ENCODE peak calls at places on chromosomes 5 and 9, in four cellular contexts. L is IMR-90; U is CD8-positive, alpha-beta T cell; V is breast epithelium. W is an unnamed sample. For H3K9me3 and H3K4me1, the result is how much of the 10 kb centered on the place peaks cover.

GRCh38 chr9:83967083-83967482 is 12.9 kb downstream of the HNRNPK start:
- DNase-seq in V (no peak), L (no peak), U (no peak), W (no peak)

GRCh38 chr5:176862330-176862995 is 36.7 kb downstream of the HK3 start:
- DNase-seq in V (peak), L (no peak), U (no peak), W (no peak)

GRCh38 chr5:72849546-72849945 is 33.1 kb downstream of the TNPO1 start:
- DNase-seq in V (no peak), L (no peak), U (no peak), W (no peak)

GRCh38 chr9:125988479-125989050 is 241.4 kb downstream of the PBX3 start:
- DNase-seq in U (no peak), L (no peak), V (peak), W (no peak)

GRCh38 chr9:23824241-23825142 is 1.5 kb downstream of the ELAVL2 start:
- DNase-seq in L (no peak), V (no peak), U (no peak), W (no peak)

GRCh38 chr5:103708601-103709000 is 146.0 kb upstream of the NUDT12 start:
- DNase-seq in V (no peak), L (no peak), U (no peak), W (no peak)

GRCh38 chr9:36398745-36399144 is 1.3 kb downstream of the RNF38 start:
- DNase-seq in L (peak), U (no peak), V (no peak), W (no peak)

GRCh38 chr9:83266618-83267543 is 203.9 kb upstream of the RASEF start:
- DNase-seq in U (no peak), V (no peak), L (no peak), W (no peak)

GRCh38 chr9:16445141-16445920 is 425.1 kb downstream of the BNC2 start:
- DNase-seq in V (no peak), L (peak), U (no peak), W (no peak)

GRCh38 chr9:107190031-107190935 is 92.8 kb upstream of the RAD23B start:
- DNase-seq in U (no peak), L (peak), V (no peak), W (no peak)

GRCh38 chr5:73998496-73998895 is 372.5 kb downstream of the ARHGEF28 start:
- DNase-seq in V (no peak), L (no peak), U (no peak), W (no peak)

GRCh38 chr5:1004598-1005361 is 3.8 kb upstream of the NKD2 start:
- DNase-seq in U (peak), V (peak), L (peak), W (peak)

GRCh38 chr9:116323012-116323411 is 169.4 kb downstream of the PAPPA start:
- DNase-seq in L (peak), U (no peak), V (no peak), W (no peak)

GRCh38 chr9:16157216-16157615 is 604.4 kb downstream of the CCDC171 start:
- DNase-seq in U (no peak), L (no peak), V (no peak), W (no peak)

GRCh38 chr5:174134545-174134944 is 89.0 kb downstream of the NSG2 start:
- DNase-seq in U (no peak), L (no peak), V (no peak), W (no peak)

GRCh38 chr9:107208121-107208520 is 75.0 kb upstream of the RAD23B start:
- DNase-seq in V (no peak), L (peak), U (no peak), W (no peak)

GRCh38 chr9:20566401-20566800 is 55.9 kb downstream of the MLLT3 start:
- DNase-seq in V (no peak), U (no peak), L (no peak), W (no peak)

GRCh38 chr9:130587921-130588320 is 8.5 kb downstream of the FUBP3 start:
- DNase-seq in V (no peak), U (no peak), L (no peak), W (no peak)

GRCh38 chr9:130393681-130394071 is 51.1 kb upstream of the ASS1 start:
- DNase-seq in U (no peak), L (no peak), V (no peak), W (no peak)

GRCh38 chr5:172805018-172805683 is 28.9 kb upstream of the ERGIC1 start:
- DNase-seq in L (no peak), U (no peak), V (no peak), W (no peak)

GRCh38 chr9:97851450-97851883 is 1.6 kb upstream of the FOXE1 start:
- DNase-seq in V (no peak), U (no peak), L (no peak), W (no peak)

GRCh38 chr9:97853056-97853843 is at the start of gene FOXE1:
- DNase-seq in V (no peak), L (no peak), U (peak), W (no peak)

GRCh38 chr9:97852399-97853055 is 499 bp upstream of the FOXE1 start:
- DNase-seq in V (no peak), L (no peak), U (no peak), W (no peak)

GRCh38 chr9:97850746-97851449 is 2.1 kb upstream of the FOXE1 start:
- DNase-seq in L (no peak), U (no peak), V (no peak), W (no peak)

DNA sequence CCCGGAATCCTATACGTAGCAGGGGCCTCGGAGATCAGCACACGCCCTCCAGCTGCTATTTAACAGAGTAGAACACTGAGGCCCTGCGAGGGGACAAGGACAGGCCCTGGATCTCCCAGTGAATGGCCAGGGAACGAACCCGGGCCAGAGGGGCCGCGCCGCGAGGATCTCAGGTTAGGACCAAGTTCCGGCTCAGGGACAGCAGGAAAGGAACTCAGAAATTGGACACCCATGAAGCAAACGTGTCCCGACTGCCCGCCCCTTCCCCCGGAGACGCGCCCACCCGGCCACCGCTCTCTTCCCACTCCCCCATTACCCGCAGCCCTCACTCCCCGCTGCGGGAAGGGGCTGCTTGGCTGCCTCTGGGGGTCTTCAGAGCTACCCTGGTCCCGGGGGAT is 1.0 kb upstream of the FOXE1 start:
- DNase-seq in V (no peak), U (no peak), L (no peak), W (no peak)
- H3K9me3 ChIP-seq in V (under half), U (under half), L (under half), W (under half)

GRCh38 chr5:150618188-150618587 is 22.3 kb upstream of the SYNPO start:
- DNase-seq in U (no peak), V (no peak), L (no peak), W (no peak)

GRCh38 chr5:150615141-150615699 is 25.2 kb upstream of the SYNPO start:
- DNase-seq in U (no peak), L (peak), V (no peak), W (no peak)

GRCh38 chr5:150616024-150616470 is 24.4 kb upstream of the SYNPO start:
- DNase-seq in L (no peak), V (no peak), U (no peak), W (no peak)

GRCh38 chr5:150614651-150615040 is 25.8 kb upstream of the SYNPO start:
- DNase-seq in V (no peak), L (no peak), U (no peak), W (no peak)

GRCh38 chr5:150616506-150616905 is 24.0 kb upstream of the SYNPO start:
- DNase-seq in U (no peak), V (no peak), L (no peak), W (no peak)
- H3K4me1 ChIP-seq in U (under half), V (under half), L (under half), W (under half)

GRCh38 chr9:109097156-109097555 is 22.6 kb downstream of the TMEM245 start:
- DNase-seq in U (no peak), V (no peak), L (no peak), W (no peak)

GRCh38 chr9:109101202-109101595 is 18.5 kb downstream of the TMEM245 start:
- DNase-seq in U (no peak), L (no peak), V (no peak), W (no peak)

GRCh38 chr9:109100543-109101201 is 19.1 kb downstream of the TMEM245 start:
- DNase-seq in U (no peak), L (no peak), V (no peak), W (no peak)

GRCh38 chr9:109098221-109098959 is 21.4 kb downstream of the TMEM245 start:
- DNase-seq in U (no peak), V (no peak), L (peak), W (no peak)

DNA sequence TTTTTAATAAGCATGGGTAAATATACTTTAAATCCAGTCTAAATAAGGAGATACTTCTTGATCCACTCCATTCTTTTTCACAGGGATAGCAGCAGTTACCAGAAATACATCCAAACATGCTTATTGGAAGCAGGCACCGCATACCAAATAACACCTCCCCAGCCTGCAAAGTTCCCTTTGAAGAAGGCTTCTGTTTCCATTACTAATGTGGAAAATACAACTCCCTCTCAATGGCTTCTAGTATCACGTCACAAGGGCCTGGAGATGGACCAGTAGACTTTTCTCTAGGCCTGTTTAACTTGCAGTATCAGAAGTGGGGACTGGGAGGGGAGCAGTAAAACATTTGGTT is 20.8 kb downstream of the TMEM245 start:
- DNase-seq in V (no peak), L (no peak), U (no peak), W (no peak)
- H3K4me3 ChIP-seq in V (no peak), L (no peak), U (no peak), W (no peak)

GRCh38 chr5:2534970-2535369 is 216.5 kb downstream of the IRX2 start:
- DNase-seq in V (no peak), U (no peak), L (no peak), W (no peak)
- H3K9me3 ChIP-seq in V (under half), U (under half), L (under half), W (under half)

DNA sequence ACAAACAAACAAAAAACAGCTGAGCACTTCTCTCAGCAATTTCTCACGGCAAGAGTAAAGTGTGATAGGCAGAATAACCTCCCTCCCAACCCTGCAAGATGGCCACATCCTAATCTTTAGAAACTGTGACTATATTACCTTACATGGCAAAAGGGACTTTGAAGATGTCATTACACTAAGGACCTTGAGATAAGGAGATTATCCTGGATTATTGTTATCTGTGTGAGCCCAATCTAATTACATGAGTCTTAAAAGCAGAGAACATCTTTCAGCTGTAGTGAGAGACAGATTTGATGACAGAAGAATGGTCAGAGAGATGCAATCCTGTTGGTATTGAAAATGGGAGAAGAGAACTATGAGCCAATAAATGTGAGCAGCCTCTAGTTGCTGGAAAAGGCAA is 347.9 kb downstream of the CDH9 start:
- DNase-seq in L (no peak), U (no peak), V (no peak), W (no peak)
- H3K4me1 ChIP-seq in L (under half), U (under half), V (under half), W (under half)

DNA sequence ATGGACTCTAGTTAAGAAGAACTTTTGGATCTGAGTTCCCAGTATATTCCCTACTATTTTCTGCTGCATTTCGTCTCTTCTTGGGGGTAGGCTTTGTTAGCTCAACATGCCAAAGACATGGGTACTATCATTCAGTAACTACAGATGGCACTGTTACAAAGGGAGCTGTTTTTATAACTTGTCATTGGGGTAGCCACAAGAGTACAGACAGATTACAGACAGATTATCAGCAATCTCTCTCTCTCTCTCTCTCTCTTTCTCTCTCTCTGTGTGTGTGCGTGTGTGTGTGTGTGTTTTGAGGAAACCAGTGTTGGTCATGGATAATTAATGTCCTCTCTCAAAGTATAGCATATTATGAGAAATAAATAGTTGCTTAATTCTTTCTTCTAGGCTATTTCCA is 116.1 kb downstream of the WDR70 start:
- DNase-seq in L (peak), V (no peak), U (no peak), W (no peak)
- H3K4me3 ChIP-seq in L (no peak), V (no peak), U (no peak), W (no peak)

GRCh38 chr9:138112791-138113600 is 235.4 kb downstream of the CACNA1B start:
- DNase-seq in L (no peak), U (no peak), V (no peak), W (no peak)
- H3K9me3 ChIP-seq in L (half or more), U (under half), V (under half), W (under half)

DNA sequence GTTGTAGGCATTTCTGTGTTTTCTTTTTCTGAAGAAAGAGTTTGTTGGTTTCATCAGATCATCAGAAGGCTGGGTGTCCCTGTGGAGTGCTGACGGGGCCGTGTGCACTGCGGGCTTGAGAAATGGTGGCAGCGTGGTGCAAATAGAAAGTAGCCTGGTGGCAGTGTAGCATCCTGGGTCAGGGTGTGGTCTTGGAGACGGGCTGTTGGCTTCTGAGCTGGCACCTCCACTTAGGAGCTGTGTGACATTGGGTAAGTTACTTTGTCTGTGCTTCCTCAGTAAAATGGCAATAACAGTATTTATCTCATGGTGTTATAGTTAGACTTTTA is 10.0 kb upstream of the NDST1 start:
- DNase-seq in V (no peak), U (no peak), L (no peak), W (no peak)
- H3K4me1 ChIP-seq in V (half or more), U (under half), L (half or more), W (under half)